ENCODE peak calls at places on chromosomes 13 and 19, in five cellular contexts. C is cardiac fibroblast; B is effector CD4-positive, alpha-beta T cell; Z is Ammon's horn; O is hepatocyte. G is an unnamed sample.

GRCh38 chr13:61358599-61358998 is 57.0 kb downstream of the PCDH20 start:
- DNase-seq in B (no peak), O (no peak), Z (no peak), C (no peak), G (no peak)

GRCh38 chr19:6516659-6517291 is 14.1 kb upstream of the TNFSF9 start:
- DNase-seq in C (peak), Z (peak), B (peak), O (peak), G (peak)

GRCh38 chr13:107322228-107322627 is 754.3 kb upstream of the ARGLU1 start:
- DNase-seq in C (no peak), O (no peak), B (no peak), Z (no peak), G (no peak)

GRCh38 chr13:53112522-53112921 is 83.9 kb downstream of the OLFM4 start:
- DNase-seq in C (no peak), O (no peak), Z (no peak), B (no peak), G (no peak)

GRCh38 chr13:101985321-101985720 is 416.5 kb downstream of the FGF14 start:
- DNase-seq in C (no peak), O (no peak), B (no peak), Z (no peak), G (no peak)

GRCh38 chr19:35168261-35168660 is 13.7 kb downstream of the FXYD5 start:
- DNase-seq in C (no peak), B (no peak), Z (no peak), O (no peak), G (no peak)

GRCh38 chr19:4974855-4975469 is 6.0 kb downstream of the KDM4B start:
- DNase-seq in C (no peak), O (no peak), B (no peak), Z (peak), G (no peak)

GRCh38 chr19:3206216-3206953 is 18.1 kb upstream of the CELF5 start:
- DNase-seq in C (no peak), O (no peak), B (no peak), Z (no peak), G (no peak)

GRCh38 chr13:101341464-101341863 is 74.8 kb downstream of the NALCN start:
- DNase-seq in Z (no peak), C (no peak), O (no peak), B (no peak), G (no peak)

GRCh38 chr13:42418184-42418583 is 146.2 kb downstream of the AKAP11 start:
- DNase-seq in C (no peak), Z (no peak), B (no peak), O (no peak), G (no peak)

GRCh38 chr13:48069573-48069972 is 25.3 kb downstream of the MED4 start:
- DNase-seq in Z (no peak), B (no peak), C (no peak), O (no peak), G (no peak)

GRCh38 chr19:3576696-3577443 is 4.1 kb downstream of the HMG20B start:
- DNase-seq in Z (peak), C (peak), O (peak), B (no peak), G (no peak)

GRCh38 chr13:42574011-42574410 is at the start of gene TNFSF11:
- DNase-seq in B (no peak), O (peak), C (peak), Z (no peak), G (no peak)

GRCh38 chr19:12828494-12828893 is 5.9 kb downstream of the RTBDN start:
- DNase-seq in C (peak), B (no peak), O (peak), Z (no peak), G (no peak)

GRCh38 chr13:61900033-61900432 is 484.4 kb upstream of the PCDH20 start:
- DNase-seq in O (no peak), Z (no peak), C (no peak), B (no peak), G (no peak)

GRCh38 chr13:98033277-98034247 is 80.1 kb downstream of the IPO5 start:
- DNase-seq in B (no peak), O (peak), C (peak), Z (peak), G (no peak)

GRCh38 chr13:32905864-32906180 is 110.4 kb upstream of the KL start:
- DNase-seq in O (no peak), Z (peak), B (no peak), C (peak), G (no peak)

GRCh38 chr13:32911506-32911905 is 104.7 kb upstream of the KL start:
- DNase-seq in C (peak), B (no peak), O (peak), Z (peak), G (no peak)

GRCh38 chr13:110648155-110648819 is 32.9 kb downstream of the NAXD start:
- DNase-seq in O (no peak), B (no peak), C (no peak), Z (no peak), G (no peak)

GRCh38 chr19:5695649-5696195 is 5.6 kb downstream of the RPL36 start:
- DNase-seq in O (peak), C (no peak), Z (no peak), B (no peak), G (no peak)

GRCh38 chr13:26759907-26760834 is at the start of gene GPR12:
- DNase-seq in O (no peak), Z (peak), B (no peak), C (peak), G (no peak)

GRCh38 chr13:76711515-76712182 is 174.6 kb downstream of the KCTD12 start:
- DNase-seq in Z (peak), B (no peak), C (peak), O (peak), G (no peak)

GRCh38 chr19:44303976-44304568 is 753 bp downstream of the ZNF235 start:
- DNase-seq in O (peak), C (no peak), B (no peak), Z (no peak), G (no peak)

GRCh38 chr13:44819762-44820161 is 169.5 kb downstream of the NUFIP1 start:
- DNase-seq in Z (no peak), B (no peak), C (no peak), O (no peak), G (no peak)

GRCh38 chr13:28355822-28356371 is 139.0 kb downstream of the FLT1 start:
- DNase-seq in C (peak), O (peak), Z (no peak), B (no peak), G (no peak)

G was measured in activated gamma-delta T cell treated with Interleukin-2 at 50 U/mL for 16 hours.